ENCODE peak calls at places on chromosomes 6 and 20, in six cellular contexts. N is GM23338; C is mesenchymal stem cell; U is epithelial cell of esophagus; J is effector memory CD8-positive, alpha-beta T cell; W is naive B cell. S is an unnamed sample.

GRCh38 chr6:81752084-81752968 is at the start of gene TENT5A:
- DNase-seq in N (peak), C (peak), U (peak), J (peak), W (peak), S (peak)

GRCh38 chr6:167700199-167700598 is 126.5 kb upstream of the AFDN start:
- DNase-seq in N (no peak), C (no peak), U (peak), J (no peak), W (no peak), S (no peak)

GRCh38 chr6:149728499-149729234 is 10.8 kb upstream of the LATS1 start:
- DNase-seq in N (no peak), C (no peak), U (no peak), J (no peak), W (no peak), S (no peak)

GRCh38 chr6:158715330-158716311 is 65.8 kb downstream of the SYTL3 start:
- DNase-seq in N (no peak), C (peak), U (no peak), J (no peak), W (peak), S (peak)

GRCh38 chr20:21384308-21384892 is 12.9 kb downstream of the NKX2-4 start:
- DNase-seq in N (no peak), C (no peak), U (no peak), J (no peak), W (no peak), S (no peak)

GRCh38 chr20:50111120-50111828 is 1.7 kb downstream of the UBE2V1 start:
- DNase-seq in N (no peak), C (peak), U (peak), J (no peak), W (no peak), S (no peak)

GRCh38 chr6:53530346-53530745 is 14.6 kb downstream of the GCLC start:
- DNase-seq in N (peak), C (peak), U (peak), J (no peak), W (no peak), S (no peak)

GRCh38 chr6:38460216-38460615 is 179.5 kb downstream of the BTBD9 start:
- DNase-seq in N (no peak), C (peak), U (peak), J (no peak), W (no peak), S (no peak)

GRCh38 chr20:33444797-33445560 is 1.4 kb upstream of the SNTA1 start:
- DNase-seq in N (peak), C (no peak), U (peak), J (peak), W (no peak), S (no peak)

GRCh38 chr20:34997171-34997570 is 41.5 kb downstream of the MYH7B start:
- DNase-seq in N (peak), C (no peak), U (peak), J (peak), W (no peak), S (no peak)

GRCh38 chr6:128474481-128474880 is 45.9 kb downstream of the PTPRK start:
- DNase-seq in N (no peak), C (peak), U (peak), J (no peak), W (no peak), S (no peak)